ENCODE peak calls at places on chromosomes 4 and X, in six cellular contexts. Q is adrenal gland; Y is stimulated activated CD4-positive, alpha-beta T cell treated with anti-CD3 and anti-CD28 coated beads, Interleukin-2, amount 100 ng/mL, for 48 hours; Z is PC-3; M is stimulated activated naive B cell treated with anti-CD40 and anti-IgM and Interleukin-4, amounts not matched to agents 10 μg/mL and 1 μg/mL and 100 μg/mL, for 72 hours; N is GM19239. D is an unnamed sample.

GRCh38 chr4:23903859-23904438 is 14.1 kb upstream of the PPARGC1A start:
- DNase-seq in Q (no peak), Z (no peak), Y (no peak), N (no peak), M (no peak), D (no peak)

GRCh38 chr4:127698789-127699200 is 31.4 kb upstream of the SLC25A31 start:
- DNase-seq in Y (no peak), Z (peak; percentile 87), N (no peak), M (no peak), Q (peak; percentile 29), D (no peak)

GRCh38 chr4:169870507-169870906 is 112.8 kb upstream of the HPF1 start:
- DNase-seq in Q (no peak), Z (no peak), M (no peak), Y (no peak), N (no peak), D (no peak)

GRCh38 chrX:132692066-132692465 is 203.2 kb upstream of the MBNL3 start:
- DNase-seq in Q (no peak), M (no peak), Y (no peak), Z (no peak), N (no peak), D (no peak)

GRCh38 chrX:153692611-153693156 is 5.0 kb downstream of the SLC6A8 start:
- DNase-seq in N (no peak), M (no peak), Q (no peak), Y (no peak), Z (no peak), D (no peak)

GRCh38 chrX:13123857-13124345 is 79.5 kb upstream of the FAM9C start:
- DNase-seq in M (no peak), N (no peak), Y (no peak), Q (no peak), Z (peak; percentile 68), D (no peak)

GRCh38 chrX:13855689-13856425 is 39.0 kb upstream of the GPM6B start:
- DNase-seq in N (no peak), M (no peak), Y (no peak), Q (no peak), Z (peak; percentile 6), D (no peak)

GRCh38 chrX:131763674-131764073 is 219.8 kb downstream of the OR13H1 start:
- DNase-seq in Y (no peak), Z (peak; percentile 57), N (no peak), Q (peak; percentile 92), M (peak; percentile 81), D (peak; percentile 71)

GRCh38 chr4:159649237-159649636 is 546.4 kb downstream of the RAPGEF2 start:
- DNase-seq in Z (no peak), N (no peak), M (no peak), Y (no peak), Q (no peak), D (no peak)

GRCh38 chrX:7987160-7987992 is 60.2 kb upstream of the PNPLA4 start:
- DNase-seq in Z (peak; percentile 38), Y (no peak), Q (no peak), N (no peak), M (no peak), D (no peak)

GRCh38 chr4:15906024-15906443 is 32.5 kb downstream of the FGFBP1 start:
- DNase-seq in M (peak; percentile 8), Z (peak; percentile 96), Q (no peak), Y (peak; percentile 3), N (no peak), D (no peak)

GRCh38 chr4:108492816-108493595 is 127.4 kb upstream of the RPL34 start:
- DNase-seq in N (peak; percentile 5), Y (peak; percentile 33), M (no peak), Q (peak; percentile 31), Z (peak; percentile 4), D (peak; percentile 5)

GRCh38 chr4:147829401-147830101 is 97.7 kb downstream of the ARHGAP10 start:
- DNase-seq in M (no peak), Y (no peak), Z (no peak), N (no peak), Q (peak; percentile 57), D (no peak)

GRCh38 chr4:73944061-73944875 is 37.6 kb downstream of the PF4 start:
- DNase-seq in Z (no peak), N (no peak), Q (no peak), Y (no peak), M (no peak), D (no peak)

GRCh38 chrX:152915541-152916241 is 17.8 kb downstream of the ZNF185 start:
- DNase-seq in Z (peak; percentile 78), Y (no peak), Q (peak; percentile 68), N (peak; percentile 34), M (peak; percentile 20), D (no peak)

GRCh38 chr4:139279723-139280620 is at the start of gene MGARP:
- DNase-seq in Q (peak; percentile 74), Z (no peak), M (peak; percentile 25), N (no peak), Y (no peak), D (no peak)

GRCh38 chr4:2441393-2442174 is 22.8 kb downstream of the CFAP99 start:
- DNase-seq in Q (peak; percentile 73), N (peak; percentile 95), Y (peak; percentile 71), M (peak; percentile 67), Z (peak; percentile 70), D (peak; percentile 61)

GRCh38 chr4:129264008-129264657 is 168.2 kb downstream of the C4orf33 start:
- DNase-seq in Q (no peak), Z (no peak), N (peak; percentile 17), M (no peak), Y (no peak), D (no peak)

GRCh38 chrX:124263743-124264142 is 68.7 kb upstream of the TEX13D start:
- DNase-seq in N (no peak), Q (no peak), Y (no peak), Z (peak; percentile 18), M (no peak), D (no peak)

GRCh38 chr4:39591290-39591689 is 47.4 kb downstream of the SMIM14 start:
- DNase-seq in Q (no peak), N (no peak), Z (peak; percentile 72), Y (no peak), M (no peak), D (no peak)

GRCh38 chr4:82043081-82043808 is 330.5 kb downstream of the HNRNPD start:
- DNase-seq in Y (no peak), N (no peak), Z (no peak), M (no peak), Q (peak; percentile 27), D (no peak)

GRCh38 chr4:184238072-184238743 is 20.5 kb upstream of the ENPP6 start:
- DNase-seq in Y (no peak), M (no peak), Q (no peak), N (no peak), Z (no peak), D (no peak)

GRCh38 chr4:170003071-170004070 is 22.8 kb downstream of the MFAP3L start:
- DNase-seq in Y (no peak), N (no peak), M (no peak), Q (no peak), Z (no peak), D (no peak)

GRCh38 chrX:139889760-139890159 is 43.1 kb downstream of the ATP11C start:
- DNase-seq in M (no peak), Z (peak; percentile 35), Q (no peak), Y (no peak), N (no peak), D (no peak)

GRCh38 chrX:7435822-7436221 is 287.9 kb upstream of the PUDP start:
- DNase-seq in Q (no peak), M (no peak), Y (no peak), Z (no peak), N (no peak), D (no peak)

GRCh38 chr4:168981460-168981859 is 28.6 kb downstream of the CBR4 start:
- DNase-seq in N (no peak), Q (no peak), Z (peak; percentile 46), Y (no peak), M (no peak), D (no peak)

GRCh38 chrX:133590703-133591505 is 175.6 kb upstream of the GPC4 start:
- DNase-seq in N (no peak), M (no peak), Y (no peak), Z (peak; percentile 62), Q (no peak), D (no peak)

GRCh38 chr4:7034262-7035081 is 8.7 kb upstream of the TADA2B start:
- DNase-seq in Y (no peak), Z (peak; percentile 88), M (no peak), N (no peak), Q (no peak), D (no peak)

GRCh38 chr4:22877653-22878052 is 184.9 kb downstream of the GBA3 start:
- DNase-seq in Z (no peak), Y (no peak), M (no peak), N (no peak), Q (no peak), D (no peak)

GRCh38 chr4:128600410-128600809 is 209.1 kb upstream of the JADE1 start:
- DNase-seq in M (no peak), Z (no peak), Y (no peak), Q (peak; percentile 31), N (no peak), D (no peak)

GRCh38 chr4:175125410-175126068 is 207.4 kb downstream of the ADAM29 start:
- DNase-seq in M (no peak), Z (peak; percentile 69), Y (no peak), Q (no peak), N (no peak), D (no peak)

GRCh38 chrX:130981836-130982235 is 76.3 kb upstream of the ARHGAP36 start:
- DNase-seq in Z (no peak), M (no peak), Q (no peak), N (no peak), Y (no peak), D (no peak)

GRCh38 chr4:76545161-76545884 is 110.3 kb downstream of the SHROOM3 start:
- DNase-seq in N (no peak), M (no peak), Y (no peak), Z (peak; percentile 35), Q (no peak), D (no peak)

GRCh38 chr4:83989835-83990234 is 453.9 kb downstream of the GPAT3 start:
- DNase-seq in M (no peak), Y (no peak), N (no peak), Z (no peak), Q (no peak), D (no peak)

GRCh38 chr4:147071341-147071740 is 125.7 kb upstream of the TTC29 start:
- DNase-seq in N (no peak), Z (no peak), Q (no peak), M (no peak), Y (no peak), D (no peak)

GRCh38 chr4:110629214-110629754 is 6.4 kb upstream of the PITX2 start:
- DNase-seq in M (no peak), N (no peak), Q (no peak), Y (no peak), Z (no peak), D (no peak)